ENCODE peak calls at places on chromosome 11, in seven cellular contexts. Q is fibroblast of lung, D is HCT116, K is neural progenitor cell, P is PC-3, S is mammary epithelial cell, H is endothelial cell of umbilical vein. Z is an unnamed sample.

GRCh38 chr11:126603486-126603885 is 248.0 kb downstream of the ST3GAL4 start:
- DNase-seq in Q (no peak), D (no peak), K (no peak), P (no peak), S (no peak), H (no peak), Z (no peak)

GRCh38 chr11:73034777-73035176 is 107.3 kb downstream of the FCHSD2 start:
- DNase-seq in Q (no peak), D (no peak), K (no peak), P (peak), S (no peak), H (no peak), Z (peak)

GRCh38 chr11:67371549-67372231 is 1.7 kb downstream of the CLCF1 start:
- DNase-seq in Q (peak), D (no peak), K (peak), P (peak), S (no peak), H (no peak), Z (peak)

GRCh38 chr11:65662802-65663633 is at the start of gene RELA:
- DNase-seq in Q (peak), D (peak), K (peak), P (peak), S (peak), H (peak), Z (peak)

GRCh38 chr11:117822522-117823033 is 2.0 kb downstream of the FXYD2 start:
- DNase-seq in Q (no peak), D (no peak), K (no peak), P (no peak), S (no peak), H (no peak), Z (no peak)

GRCh38 chr11:116199182-116199581 is 573.6 kb downstream of the BUD13 start:
- DNase-seq in Q (no peak), D (no peak), K (no peak), P (no peak), S (no peak), H (no peak), Z (no peak)

GRCh38 chr11:133064152-133064877 is 468.0 kb downstream of the OPCML start:
- DNase-seq in Q (peak), D (no peak), K (peak), P (no peak), S (peak), H (peak), Z (peak)

GRCh38 chr11:115961168-115962003 is 457.2 kb upstream of the CADM1 start:
- DNase-seq in Q (no peak), D (no peak), K (peak), P (no peak), S (no peak), H (no peak), Z (peak)

GRCh38 chr11:134069996-134070845 is 1.3 kb downstream of the JAM3 start:
- DNase-seq in Q (no peak), D (no peak), K (peak), P (no peak), S (no peak), H (no peak), Z (no peak)

GRCh38 chr11:6635082-6635932 is 16.1 kb upstream of the TPP1 start:
- DNase-seq in Q (peak), D (no peak), K (no peak), P (no peak), S (no peak), H (peak), Z (peak)

GRCh38 chr11:35390737-35391682 is 28.3 kb downstream of the SLC1A2 start:
- DNase-seq in Q (peak), D (no peak), K (no peak), P (peak), S (peak), H (no peak), Z (peak)

GRCh38 chr11:9748361-9748970 is 84.6 kb downstream of the SWAP70 start:
- DNase-seq in Q (peak), D (peak), K (peak), P (peak), S (peak), H (peak), Z (peak)

GRCh38 chr11:60699282-60699681 is at the start of gene MS4A8:
- DNase-seq in Q (no peak), D (no peak), K (no peak), P (no peak), S (no peak), H (no peak), Z (no peak)

GRCh38 chr11:117823941-117824420 is 563 bp downstream of the FXYD2 start:
- DNase-seq in Q (peak), D (no peak), K (no peak), P (no peak), S (no peak), H (peak), Z (no peak)

GRCh38 chr11:97454988-97455387 is 1065.2 kb downstream of the JRKL start:
- DNase-seq in Q (peak), D (no peak), K (peak), P (peak), S (no peak), H (peak), Z (peak)

GRCh38 chr11:14411818-14412217 is 52.8 kb upstream of the RRAS2 start:
- DNase-seq in Q (peak), D (no peak), K (no peak), P (peak), S (peak), H (no peak), Z (no peak)

GRCh38 chr11:125773516-125773915 is 5.1 kb downstream of the PATE2 start:
- DNase-seq in Q (no peak), D (no peak), K (no peak), P (no peak), S (no peak), H (no peak), Z (no peak)

GRCh38 chr11:74011360-74012071 is 2.6 kb upstream of the UCP3 start:
- DNase-seq in Q (no peak), D (no peak), K (no peak), P (no peak), S (no peak), H (no peak), Z (no peak)

GRCh38 chr11:33919645-33920044 is 27.8 kb upstream of the LMO2 start:
- DNase-seq in Q (no peak), D (no peak), K (no peak), P (no peak), S (no peak), H (no peak), Z (no peak)

GRCh38 chr11:132054822-132055221 is 684.4 kb downstream of the NTM start:
- DNase-seq in Q (peak), D (no peak), K (no peak), P (peak), S (peak), H (no peak), Z (no peak)

DNA sequence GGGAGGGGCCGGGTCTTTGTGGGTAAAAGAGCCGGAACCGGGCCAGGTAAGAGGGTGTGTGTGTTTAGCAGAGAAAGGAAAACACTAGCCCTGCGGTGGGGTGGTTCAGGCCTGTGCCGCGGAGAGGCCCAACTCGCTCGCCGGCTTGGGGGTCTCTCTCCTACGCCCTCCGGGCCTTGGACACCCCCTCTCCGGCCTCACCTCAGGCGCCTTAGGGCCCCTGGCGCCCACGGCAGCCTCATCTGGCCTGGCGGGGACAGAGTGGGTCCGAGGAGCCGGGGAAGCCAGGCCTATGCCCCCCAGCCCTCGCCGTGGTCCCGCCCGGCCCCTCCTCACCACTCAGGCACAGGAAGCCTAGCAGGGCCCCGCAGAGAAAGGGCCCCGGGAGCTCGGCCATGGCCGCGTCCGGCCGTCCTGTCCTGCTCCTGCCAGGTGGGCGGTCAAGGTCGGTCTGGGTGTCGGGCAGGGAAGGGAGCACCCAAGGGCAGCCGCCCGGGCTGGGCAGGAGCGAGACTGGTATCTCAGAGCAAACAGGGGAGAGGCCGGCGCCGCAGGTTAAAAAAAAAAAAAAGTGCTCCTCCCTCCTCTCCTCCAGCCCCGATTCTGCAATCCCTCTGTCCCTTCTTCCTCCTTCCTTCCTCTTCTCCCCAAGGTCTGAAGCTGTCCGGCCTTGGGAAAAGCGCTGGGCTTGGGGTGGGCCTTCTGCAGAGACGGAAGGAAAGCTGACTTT is at the start of gene VSIG2:
- DNase-seq in Q (no peak), D (no peak), K (no peak), P (no peak), S (no peak), H (no peak), Z (no peak)
- TF ChIP-seq EZH2 in Q (no peak), D (no peak), K (peak), P (no peak), S (no peak), H (no peak), Z (no peak)

GRCh38 chr11:86524603-86525352 is 147.6 kb downstream of the ME3 start:
- DNase-seq in Q (peak), D (peak), K (no peak), P (peak), S (peak), H (peak), Z (peak)
- H3K4me2 ChIP-seq in Q (peak), D (peak), K (no peak), P (peak), S (peak), H (peak), Z (peak)

DNA sequence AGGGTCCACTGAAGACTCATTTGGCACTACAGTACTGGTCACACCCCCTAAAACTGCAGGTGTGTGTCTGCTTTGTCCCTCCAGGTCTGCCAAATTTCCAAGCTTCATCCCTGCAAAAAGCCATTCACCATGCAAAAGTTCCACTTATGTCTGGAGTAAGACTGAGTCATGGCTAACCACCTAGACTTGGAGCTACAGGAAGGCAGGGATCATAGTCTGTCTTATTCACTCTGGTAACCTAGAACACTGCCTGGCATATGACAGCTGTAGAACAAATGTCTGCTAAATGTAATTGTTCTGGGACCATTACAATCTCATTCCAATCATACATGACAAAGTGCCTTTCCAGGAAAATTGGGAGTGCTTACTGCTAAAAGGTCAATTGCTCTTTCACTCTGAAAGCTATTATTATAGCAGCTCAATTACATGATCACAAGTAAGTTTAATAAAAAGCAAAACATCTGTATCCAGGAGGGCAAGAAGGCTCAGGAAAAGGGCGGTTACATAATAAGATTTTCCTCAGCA is 99.1 kb upstream of the CHRM4 start:
- DNase-seq in Q (no peak), D (no peak), K (no peak), P (no peak), S (peak), H (peak), Z (no peak)
- TF ChIP-seq EZH2 in Q (no peak), D (no peak), K (no peak), P (no peak), S (no peak), H (no peak), Z (no peak)

GRCh38 chr11:12009617-12010321 is 1.3 kb upstream of the DKK3 start:
- DNase-seq in Q (no peak), D (no peak), K (no peak), P (no peak), S (no peak), H (no peak), Z (peak)

GRCh38 chr11:12017243-12017678 is 8.8 kb upstream of the DKK3 start:
- DNase-seq in Q (peak), D (no peak), K (no peak), P (no peak), S (peak), H (peak), Z (no peak)

GRCh38 chr11:12015486-12015885 is 7.1 kb upstream of the DKK3 start:
- DNase-seq in Q (no peak), D (no peak), K (no peak), P (no peak), S (no peak), H (no peak), Z (no peak)

GRCh38 chr11:12016246-12016645 is 7.8 kb upstream of the DKK3 start:
- DNase-seq in Q (no peak), D (no peak), K (no peak), P (no peak), S (no peak), H (no peak), Z (no peak)

DNA sequence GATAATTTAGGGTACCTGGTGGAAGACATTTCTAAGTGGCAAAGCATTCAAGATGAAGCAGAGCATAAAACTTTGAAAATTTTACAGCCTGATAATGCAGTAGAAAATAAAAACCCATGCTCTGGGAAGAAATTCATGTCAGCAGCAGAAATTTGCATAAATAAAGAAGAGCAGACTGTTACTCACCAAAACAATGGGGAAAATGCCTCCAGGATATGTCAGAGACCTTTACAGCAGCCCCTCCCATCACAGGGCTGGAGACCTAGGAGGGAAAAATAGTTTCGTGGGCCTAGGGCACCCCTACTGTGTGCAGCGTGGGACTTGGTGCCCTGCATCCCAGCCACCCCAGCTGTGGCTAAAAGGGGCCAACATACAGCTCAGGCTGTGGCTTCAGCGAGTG is 5.3 kb upstream of the DKK3 start:
- DNase-seq in Q (no peak), D (no peak), K (no peak), P (peak), S (no peak), H (no peak), Z (no peak)
- H3K4me2 ChIP-seq in Q (no peak), D (no peak), K (no peak), P (no peak), S (no peak), H (no peak), Z (no peak)

Z was measured in hepatocyte.